ENCODE peak calls at places on chromosomes 5 and 9, in seven cellular contexts. One of them, this sample, is unnamed. For H3K36me3 and H3K27me3, the result is how much of the 10 kb centered on the place peaks cover.

GRCh38 chr9:81537964-81538363 is 151.4 kb downstream of the TLE1 start:
- DNase-seq in CD4-positive, CD25-positive, alpha-beta regulatory T cell: no peak
- DNase-seq in Peyer's patch: no peak
- DNase-seq in CD8-positive, alpha-beta memory T cell: no peak
- DNase-seq in ovary: no peak
- DNase-seq in effector memory CD4-positive, alpha-beta T cell: no peak
- DNase-seq in left ventricle myocardium inferior: no peak
- DNase-seq in this sample: no peak

GRCh38 chr5:32223972-32224608 is 50.0 kb upstream of the GOLPH3 start:
- DNase-seq in CD4-positive, CD25-positive, alpha-beta regulatory T cell: no peak
- DNase-seq in Peyer's patch: no peak
- DNase-seq in CD8-positive, alpha-beta memory T cell: no peak
- DNase-seq in ovary: no peak
- DNase-seq in effector memory CD4-positive, alpha-beta T cell: no peak
- DNase-seq in left ventricle myocardium inferior: no peak
- DNase-seq in this sample: no peak

GRCh38 chr5:3365501-3366215 is 230.0 kb upstream of the IRX1 start:
- DNase-seq in CD4-positive, CD25-positive, alpha-beta regulatory T cell: no peak
- DNase-seq in Peyer's patch: no peak
- DNase-seq in CD8-positive, alpha-beta memory T cell: no peak
- DNase-seq in ovary: no peak
- DNase-seq in effector memory CD4-positive, alpha-beta T cell: no peak
- DNase-seq in left ventricle myocardium inferior: no peak
- DNase-seq in this sample: no peak

GRCh38 chr5:64632251-64632650 is 58.1 kb upstream of the SHISAL2B start:
- DNase-seq in CD4-positive, CD25-positive, alpha-beta regulatory T cell: no peak
- DNase-seq in Peyer's patch: no peak
- DNase-seq in CD8-positive, alpha-beta memory T cell: no peak
- DNase-seq in ovary: no peak
- DNase-seq in effector memory CD4-positive, alpha-beta T cell: no peak
- DNase-seq in left ventricle myocardium inferior: no peak
- DNase-seq in this sample: no peak

GRCh38 chr9:76576344-76576743 is 117.4 kb downstream of the GCNT1 start:
- DNase-seq in CD4-positive, CD25-positive, alpha-beta regulatory T cell: no peak
- DNase-seq in Peyer's patch: peak
- DNase-seq in CD8-positive, alpha-beta memory T cell: peak
- DNase-seq in ovary: no peak
- DNase-seq in effector memory CD4-positive, alpha-beta T cell: peak
- DNase-seq in left ventricle myocardium inferior: no peak
- DNase-seq in this sample: peak

GRCh38 chr9:36772449-36773370 is 200.0 kb downstream of the MELK start:
- DNase-seq in CD4-positive, CD25-positive, alpha-beta regulatory T cell: no peak
- DNase-seq in Peyer's patch: no peak
- DNase-seq in CD8-positive, alpha-beta memory T cell: no peak
- DNase-seq in ovary: no peak
- DNase-seq in effector memory CD4-positive, alpha-beta T cell: no peak
- DNase-seq in left ventricle myocardium inferior: no peak
- DNase-seq in this sample: no peak

GRCh38 chr5:33828611-33829286 is 63.0 kb downstream of the ADAMTS12 start:
- DNase-seq in CD4-positive, CD25-positive, alpha-beta regulatory T cell: no peak
- DNase-seq in Peyer's patch: no peak
- DNase-seq in CD8-positive, alpha-beta memory T cell: no peak
- DNase-seq in ovary: no peak
- DNase-seq in effector memory CD4-positive, alpha-beta T cell: no peak
- DNase-seq in left ventricle myocardium inferior: no peak
- DNase-seq in this sample: no peak

GRCh38 chr5:36029914-36030313 is 36.8 kb downstream of the UGT3A2 start:
- DNase-seq in CD4-positive, CD25-positive, alpha-beta regulatory T cell: no peak
- DNase-seq in Peyer's patch: no peak
- DNase-seq in CD8-positive, alpha-beta memory T cell: no peak
- DNase-seq in ovary: no peak
- DNase-seq in effector memory CD4-positive, alpha-beta T cell: no peak
- DNase-seq in left ventricle myocardium inferior: no peak
- DNase-seq in this sample: no peak

GRCh38 chr5:125455041-125455440 is 708.6 kb upstream of the ZNF608 start:
- DNase-seq in CD4-positive, CD25-positive, alpha-beta regulatory T cell: no peak
- DNase-seq in Peyer's patch: no peak
- DNase-seq in CD8-positive, alpha-beta memory T cell: no peak
- DNase-seq in ovary: no peak
- DNase-seq in effector memory CD4-positive, alpha-beta T cell: no peak
- DNase-seq in left ventricle myocardium inferior: no peak
- DNase-seq in this sample: no peak

GRCh38 chr9:100583019-100583802 is 5.3 kb downstream of the CAVIN4 start:
- DNase-seq in CD4-positive, CD25-positive, alpha-beta regulatory T cell: no peak
- DNase-seq in Peyer's patch: no peak
- DNase-seq in CD8-positive, alpha-beta memory T cell: no peak
- DNase-seq in ovary: no peak
- DNase-seq in effector memory CD4-positive, alpha-beta T cell: no peak
- DNase-seq in left ventricle myocardium inferior: no peak
- DNase-seq in this sample: no peak

GRCh38 chr5:133298447-133298846 is 246.6 kb downstream of the HSPA4 start:
- DNase-seq in CD4-positive, CD25-positive, alpha-beta regulatory T cell: no peak
- DNase-seq in Peyer's patch: no peak
- DNase-seq in CD8-positive, alpha-beta memory T cell: no peak
- DNase-seq in ovary: no peak
- DNase-seq in effector memory CD4-positive, alpha-beta T cell: no peak
- DNase-seq in left ventricle myocardium inferior: no peak
- DNase-seq in this sample: no peak

GRCh38 chr9:133032171-133032570 is 1.4 kb downstream of the GTF3C5 start:
- DNase-seq in CD4-positive, CD25-positive, alpha-beta regulatory T cell: no peak
- DNase-seq in Peyer's patch: no peak
- DNase-seq in CD8-positive, alpha-beta memory T cell: no peak
- DNase-seq in ovary: no peak
- DNase-seq in effector memory CD4-positive, alpha-beta T cell: no peak
- DNase-seq in left ventricle myocardium inferior: no peak
- DNase-seq in this sample: no peak

GRCh38 chr9:77961541-77961940 is 70.1 kb downstream of the GNAQ start:
- DNase-seq in CD4-positive, CD25-positive, alpha-beta regulatory T cell: no peak
- DNase-seq in Peyer's patch: no peak
- DNase-seq in CD8-positive, alpha-beta memory T cell: no peak
- DNase-seq in ovary: no peak
- DNase-seq in effector memory CD4-positive, alpha-beta T cell: no peak
- DNase-seq in left ventricle myocardium inferior: no peak
- DNase-seq in this sample: no peak

GRCh38 chr5:170639221-170639925 is 135.6 kb downstream of the KCNIP1 start:
- DNase-seq in CD4-positive, CD25-positive, alpha-beta regulatory T cell: no peak
- DNase-seq in Peyer's patch: peak
- DNase-seq in CD8-positive, alpha-beta memory T cell: no peak
- DNase-seq in ovary: no peak
- DNase-seq in effector memory CD4-positive, alpha-beta T cell: no peak
- DNase-seq in left ventricle myocardium inferior: no peak
- DNase-seq in this sample: no peak

GRCh38 chr5:136516617-136517016 is 151.3 kb upstream of the TRPC7 start:
- DNase-seq in CD4-positive, CD25-positive, alpha-beta regulatory T cell: no peak
- DNase-seq in Peyer's patch: no peak
- DNase-seq in CD8-positive, alpha-beta memory T cell: no peak
- DNase-seq in ovary: no peak
- DNase-seq in effector memory CD4-positive, alpha-beta T cell: no peak
- DNase-seq in left ventricle myocardium inferior: no peak
- DNase-seq in this sample: no peak

GRCh38 chr9:93318441-93318840 is 133.0 kb upstream of the FAM120A start:
- DNase-seq in CD4-positive, CD25-positive, alpha-beta regulatory T cell: no peak
- DNase-seq in Peyer's patch: no peak
- DNase-seq in CD8-positive, alpha-beta memory T cell: no peak
- DNase-seq in ovary: no peak
- DNase-seq in effector memory CD4-positive, alpha-beta T cell: no peak
- DNase-seq in left ventricle myocardium inferior: no peak
- DNase-seq in this sample: no peak

GRCh38 chr5:432201-432927 is 10.6 kb upstream of the EXOC3 start:
- DNase-seq in CD4-positive, CD25-positive, alpha-beta regulatory T cell: no peak
- DNase-seq in Peyer's patch: peak
- DNase-seq in CD8-positive, alpha-beta memory T cell: no peak
- DNase-seq in ovary: no peak
- DNase-seq in effector memory CD4-positive, alpha-beta T cell: no peak
- DNase-seq in left ventricle myocardium inferior: no peak
- DNase-seq in this sample: peak

GRCh38 chr9:83456226-83456625 is 82.0 kb downstream of the FRMD3 start:
- DNase-seq in CD4-positive, CD25-positive, alpha-beta regulatory T cell: no peak
- DNase-seq in Peyer's patch: no peak
- DNase-seq in CD8-positive, alpha-beta memory T cell: no peak
- DNase-seq in ovary: no peak
- DNase-seq in effector memory CD4-positive, alpha-beta T cell: no peak
- DNase-seq in left ventricle myocardium inferior: no peak
- DNase-seq in this sample: no peak

GRCh38 chr5:56145106-56145505 is 88.0 kb downstream of the ANKRD55 start:
- DNase-seq in CD4-positive, CD25-positive, alpha-beta regulatory T cell: no peak
- DNase-seq in Peyer's patch: no peak
- DNase-seq in CD8-positive, alpha-beta memory T cell: no peak
- DNase-seq in ovary: no peak
- DNase-seq in effector memory CD4-positive, alpha-beta T cell: no peak
- DNase-seq in left ventricle myocardium inferior: no peak
- DNase-seq in this sample: no peak

DNA sequence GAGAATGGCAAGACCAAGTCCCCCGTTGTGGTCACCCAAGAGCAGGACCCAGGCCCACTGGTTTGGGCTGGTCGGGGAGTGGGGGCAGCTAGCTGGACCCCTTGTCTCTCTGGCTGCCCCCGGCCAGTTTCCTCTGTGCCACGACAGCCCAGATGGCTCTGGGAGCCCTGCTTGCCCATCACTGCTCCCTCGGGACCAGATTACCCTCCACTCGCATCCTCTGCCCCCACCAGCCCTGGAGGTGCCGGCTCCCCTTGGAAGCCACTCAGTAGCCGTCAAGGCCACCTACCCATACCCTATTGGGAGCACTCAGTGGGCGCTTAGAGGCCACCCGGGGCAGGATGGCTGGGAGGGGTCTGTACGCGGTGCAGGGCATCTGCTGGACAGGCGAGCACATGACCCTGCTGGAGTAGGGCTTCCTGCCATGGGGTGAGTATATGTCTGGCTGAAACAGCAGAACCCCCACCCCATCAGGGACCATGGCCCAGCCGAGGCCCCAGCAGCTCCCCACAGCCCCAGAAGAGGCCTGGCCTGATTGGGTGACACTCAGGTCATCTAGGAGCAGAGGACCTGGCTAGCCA is 70.0 kb downstream of the ZNF354C start:
- DNase-seq in CD4-positive, CD25-positive, alpha-beta regulatory T cell: no peak
- DNase-seq in Peyer's patch: no peak
- DNase-seq in CD8-positive, alpha-beta memory T cell: no peak
- DNase-seq in ovary: no peak
- DNase-seq in effector memory CD4-positive, alpha-beta T cell: no peak
- DNase-seq in left ventricle myocardium inferior: no peak
- DNase-seq in this sample: no peak
- H3K36me3 ChIP-seq in CD4-positive, CD25-positive, alpha-beta regulatory T cell: under half
- H3K36me3 ChIP-seq in Peyer's patch: under half
- H3K36me3 ChIP-seq in CD8-positive, alpha-beta memory T cell: under half
- H3K36me3 ChIP-seq in ovary: under half
- H3K36me3 ChIP-seq in effector memory CD4-positive, alpha-beta T cell: under half
- H3K36me3 ChIP-seq in left ventricle myocardium inferior: under half
- H3K36me3 ChIP-seq in this sample: under half

GRCh38 chr9:130668694-130669093 is 4.3 kb downstream of the PRDM12 start:
- DNase-seq in CD4-positive, CD25-positive, alpha-beta regulatory T cell: no peak
- DNase-seq in Peyer's patch: no peak
- DNase-seq in CD8-positive, alpha-beta memory T cell: no peak
- DNase-seq in ovary: no peak
- DNase-seq in effector memory CD4-positive, alpha-beta T cell: no peak
- DNase-seq in left ventricle myocardium inferior: no peak
- DNase-seq in this sample: no peak
- H3K27me3 ChIP-seq in CD4-positive, CD25-positive, alpha-beta regulatory T cell: under half
- H3K27me3 ChIP-seq in Peyer's patch: under half
- H3K27me3 ChIP-seq in CD8-positive, alpha-beta memory T cell: under half
- H3K27me3 ChIP-seq in ovary: under half
- H3K27me3 ChIP-seq in effector memory CD4-positive, alpha-beta T cell: under half
- H3K27me3 ChIP-seq in left ventricle myocardium inferior: half or more
- H3K27me3 ChIP-seq in this sample: under half

DNA sequence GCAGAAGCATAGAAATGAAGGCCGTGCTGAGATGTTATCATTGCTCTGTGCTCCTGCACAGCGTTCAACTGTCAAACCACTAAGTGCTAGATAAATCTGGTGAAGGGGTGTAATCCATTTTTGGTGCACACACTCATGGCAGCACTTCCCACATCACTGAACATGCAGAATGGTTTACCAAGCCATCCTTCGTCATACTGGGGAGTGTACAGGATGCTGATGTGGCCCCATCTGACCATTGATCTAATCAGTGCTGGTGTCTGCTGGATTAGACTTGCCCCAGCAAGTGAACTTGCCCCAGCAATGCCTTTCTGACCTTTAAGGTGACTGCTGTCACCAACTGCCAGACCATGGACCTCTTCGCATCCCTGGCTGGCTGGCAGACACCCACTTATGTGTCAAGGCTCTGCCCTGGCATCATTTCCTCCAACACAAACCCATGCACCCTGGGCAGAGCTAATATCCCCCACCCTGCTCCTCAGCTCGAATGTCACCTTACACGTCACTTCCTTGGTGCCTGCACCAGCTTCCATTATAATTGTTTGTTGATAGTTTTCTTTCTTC is 4.2 kb upstream of the SEMA4D start:
- DNase-seq in CD4-positive, CD25-positive, alpha-beta regulatory T cell: peak
- DNase-seq in Peyer's patch: no peak
- DNase-seq in CD8-positive, alpha-beta memory T cell: peak
- DNase-seq in ovary: no peak
- DNase-seq in effector memory CD4-positive, alpha-beta T cell: peak
- DNase-seq in left ventricle myocardium inferior: no peak
- DNase-seq in this sample: no peak
- H3K36me3 ChIP-seq in CD4-positive, CD25-positive, alpha-beta regulatory T cell: under half
- H3K36me3 ChIP-seq in Peyer's patch: under half
- H3K36me3 ChIP-seq in CD8-positive, alpha-beta memory T cell: under half
- H3K36me3 ChIP-seq in ovary: under half
- H3K36me3 ChIP-seq in effector memory CD4-positive, alpha-beta T cell: under half
- H3K36me3 ChIP-seq in left ventricle myocardium inferior: under half
- H3K36me3 ChIP-seq in this sample: under half

GRCh38 chr5:113081091-113081490 is 104.5 kb downstream of the DCP2 start:
- DNase-seq in CD4-positive, CD25-positive, alpha-beta regulatory T cell: no peak
- DNase-seq in Peyer's patch: no peak
- DNase-seq in CD8-positive, alpha-beta memory T cell: no peak
- DNase-seq in ovary: no peak
- DNase-seq in effector memory CD4-positive, alpha-beta T cell: no peak
- DNase-seq in left ventricle myocardium inferior: no peak
- DNase-seq in this sample: no peak

GRCh38 chr5:113085084-113085414 is 108.5 kb downstream of the DCP2 start:
- DNase-seq in CD4-positive, CD25-positive, alpha-beta regulatory T cell: no peak
- DNase-seq in Peyer's patch: no peak
- DNase-seq in CD8-positive, alpha-beta memory T cell: no peak
- DNase-seq in ovary: no peak
- DNase-seq in effector memory CD4-positive, alpha-beta T cell: no peak
- DNase-seq in left ventricle myocardium inferior: no peak
- DNase-seq in this sample: no peak

GRCh38 chr5:113081881-113082546 is 105.4 kb downstream of the DCP2 start:
- DNase-seq in CD4-positive, CD25-positive, alpha-beta regulatory T cell: no peak
- DNase-seq in Peyer's patch: no peak
- DNase-seq in CD8-positive, alpha-beta memory T cell: no peak
- DNase-seq in ovary: no peak
- DNase-seq in effector memory CD4-positive, alpha-beta T cell: no peak
- DNase-seq in left ventricle myocardium inferior: no peak
- DNase-seq in this sample: no peak

GRCh38 chr5:113084402-113085083 is 107.9 kb downstream of the DCP2 start:
- DNase-seq in CD4-positive, CD25-positive, alpha-beta regulatory T cell: no peak
- DNase-seq in Peyer's patch: no peak
- DNase-seq in CD8-positive, alpha-beta memory T cell: no peak
- DNase-seq in ovary: no peak
- DNase-seq in effector memory CD4-positive, alpha-beta T cell: no peak
- DNase-seq in left ventricle myocardium inferior: no peak
- DNase-seq in this sample: no peak

DNA sequence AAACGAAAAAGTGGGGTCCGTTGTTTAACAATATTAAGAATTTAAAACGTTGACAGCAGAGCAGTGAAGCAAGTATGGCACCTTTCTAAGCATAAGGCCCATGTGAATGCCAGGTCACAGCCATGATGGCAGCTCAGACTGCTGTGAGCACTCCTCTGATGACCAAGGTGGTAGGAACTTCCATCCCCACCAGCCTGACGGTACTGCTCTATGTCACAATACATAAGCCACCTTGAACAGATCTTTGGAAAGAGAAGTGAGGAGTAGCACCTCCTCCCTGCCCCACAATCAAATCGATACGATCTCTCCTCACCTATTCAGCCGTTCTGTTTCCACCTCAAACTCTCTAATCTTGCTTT is 105.9 kb downstream of the DCP2 start:
- DNase-seq in CD4-positive, CD25-positive, alpha-beta regulatory T cell: no peak
- DNase-seq in Peyer's patch: no peak
- DNase-seq in CD8-positive, alpha-beta memory T cell: no peak
- DNase-seq in ovary: no peak
- DNase-seq in effector memory CD4-positive, alpha-beta T cell: no peak
- DNase-seq in left ventricle myocardium inferior: no peak
- DNase-seq in this sample: no peak
- H3K27me3 ChIP-seq in CD4-positive, CD25-positive, alpha-beta regulatory T cell: under half
- H3K27me3 ChIP-seq in Peyer's patch: under half
- H3K27me3 ChIP-seq in CD8-positive, alpha-beta memory T cell: under half
- H3K27me3 ChIP-seq in ovary: under half
- H3K27me3 ChIP-seq in effector memory CD4-positive, alpha-beta T cell: under half
- H3K27me3 ChIP-seq in left ventricle myocardium inferior: under half
- H3K27me3 ChIP-seq in this sample: under half

This sample was measured in adrenal gland.